ENCODE peak calls at places on chromosome 1, in four cellular contexts. C is uterus, B is hepatocyte, R is OCI-LY7. A is an unnamed sample. For H3K4me1, the result is how much of the 10 kb centered on the place peaks cover.

GRCh38 chr1:93620841-93621210 is 60.8 kb downstream of the BCAR3 start:
- DNase-seq in C (no peak), B (no peak), R (no peak), A (no peak)

GRCh38 chr1:14602131-14602530 is 3.6 kb downstream of the KAZN start:
- DNase-seq in C (peak), B (peak), R (no peak), A (no peak)

GRCh38 chr1:32724678-32725594 is 22.4 kb upstream of the SYNC start:
- DNase-seq in C (peak), B (peak), R (no peak), A (peak)

GRCh38 chr1:18373882-18374493 is 106.7 kb upstream of the KLHDC7A start:
- DNase-seq in C (no peak), B (no peak), R (peak), A (no peak)

GRCh38 chr1:176058686-176059085 is 148.4 kb downstream of the COP1 start:
- DNase-seq in C (no peak), B (peak), R (peak), A (no peak)

GRCh38 chr1:230747886-230748800 is 955 bp downstream of the CAPN9 start:
- DNase-seq in C (no peak), B (no peak), R (no peak), A (no peak)

GRCh38 chr1:208731976-208732821 is 488.0 kb upstream of the PLXNA2 start:
- DNase-seq in C (no peak), B (no peak), R (no peak), A (no peak)

GRCh38 chr1:203359010-203359571 is 8.2 kb upstream of the FMOD start:
- DNase-seq in C (peak), B (peak), R (no peak), A (no peak)

GRCh38 chr1:38941527-38942019 is at the start of gene RHBDL2:
- DNase-seq in C (peak), B (no peak), R (no peak), A (peak)

GRCh38 chr1:107963601-107964396 is 1.2 kb downstream of the VAV3 start:
- DNase-seq in C (no peak), B (peak), R (peak), A (peak)

GRCh38 chr1:1092149-1092855 is 18.2 kb upstream of the RNF223 start:
- DNase-seq in C (no peak), B (no peak), R (no peak), A (no peak)

GRCh38 chr1:235953801-235954200 is 87.1 kb upstream of the LYST start:
- DNase-seq in C (no peak), B (no peak), R (no peak), A (no peak)

GRCh38 chr1:159879977-159880376 is 17.5 kb upstream of the VSIG8 start:
- DNase-seq in C (no peak), B (no peak), R (no peak), A (no peak)

GRCh38 chr1:95013948-95014574 is 58.7 kb downstream of the ALG14 start:
- DNase-seq in C (no peak), B (no peak), R (no peak), A (no peak)

GRCh38 chr1:9009438-9010366 is 16.5 kb downstream of the SLC2A7 start:
- DNase-seq in C (no peak), B (peak), R (peak), A (no peak)

GRCh38 chr1:46483597-46483996 is 6.0 kb upstream of the DMBX1 start:
- DNase-seq in C (no peak), B (no peak), R (no peak), A (no peak)

GRCh38 chr1:232334811-232335210 is 295.1 kb downstream of the SIPA1L2 start:
- DNase-seq in C (no peak), B (no peak), R (no peak), A (no peak)

GRCh38 chr1:102628008-102628736 is 480.1 kb downstream of the COL11A1 start:
- DNase-seq in C (no peak), B (peak), R (no peak), A (no peak)

GRCh38 chr1:103783944-103784377 is 34.3 kb downstream of the AMY1C start:
- DNase-seq in C (no peak), B (no peak), R (peak), A (no peak)

GRCh38 chr1:178006043-178006442 is 36.2 kb upstream of the SEC16B start:
- DNase-seq in C (no peak), B (no peak), R (no peak), A (no peak)

GRCh38 chr1:155706101-155706619 is 17.3 kb downstream of the DAP3 start:
- DNase-seq in C (no peak), B (peak), R (no peak), A (no peak)

GRCh38 chr1:201491896-201492511 is 14.9 kb downstream of the CSRP1 start:
- DNase-seq in C (no peak), B (no peak), R (no peak), A (peak)

GRCh38 chr1:201488817-201489581 is 17.9 kb downstream of the CSRP1 start:
- DNase-seq in C (peak), B (peak), R (no peak), A (peak)

GRCh38 chr1:201489656-201490261 is 17.2 kb downstream of the CSRP1 start:
- DNase-seq in C (no peak), B (no peak), R (no peak), A (no peak)

GRCh38 chr1:201487742-201488141 is 18.8 kb upstream of the PHLDA3 start:
- DNase-seq in C (no peak), B (no peak), R (no peak), A (no peak)

GRCh38 chr1:201490708-201491131 is 16.2 kb downstream of the CSRP1 start:
- DNase-seq in C (no peak), B (no peak), R (no peak), A (no peak)
- H3K4me1 ChIP-seq in C (under half), B (under half), R (under half), A (half or more)

GRCh38 chr1:101406271-101406670 is 169.5 kb downstream of the S1PR1 start:
- DNase-seq in C (no peak), B (no peak), R (no peak), A (no peak)

GRCh38 chr1:101410048-101410878 is 173.4 kb downstream of the S1PR1 start:
- DNase-seq in C (no peak), B (no peak), R (peak), A (no peak)

GRCh38 chr1:101408212-101409042 is 171.6 kb downstream of the S1PR1 start:
- DNase-seq in C (no peak), B (no peak), R (no peak), A (no peak)

GRCh38 chr1:101407505-101408211 is 170.8 kb downstream of the S1PR1 start:
- DNase-seq in C (no peak), B (no peak), R (peak), A (no peak)

GRCh38 chr1:101409102-101409501 is 172.3 kb downstream of the S1PR1 start:
- DNase-seq in C (no peak), B (no peak), R (no peak), A (no peak)
- H3K4me3 ChIP-seq in C (no peak), B (no peak), R (peak), A (no peak)

DNA sequence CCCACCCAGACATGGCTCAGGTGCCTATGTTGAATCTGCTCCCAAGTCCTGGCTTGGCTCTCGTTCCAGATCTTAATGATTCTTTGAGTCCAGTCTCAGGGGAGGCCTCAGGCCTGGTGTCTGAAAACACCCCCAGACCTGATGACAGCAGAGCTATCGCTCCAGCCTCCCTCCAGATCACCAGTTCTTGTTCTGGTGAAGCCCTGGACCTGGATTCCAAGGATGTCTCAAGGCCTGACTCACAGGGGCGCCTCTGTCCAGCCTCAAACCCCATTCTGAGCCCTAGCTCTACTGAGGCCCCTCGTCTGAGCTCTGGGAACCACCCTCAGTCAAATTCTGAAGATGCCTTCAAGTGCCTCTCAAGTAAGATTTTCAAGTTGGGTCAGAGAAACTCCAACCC is 11.4 kb downstream of the MROH7 start:
- DNase-seq in C (no peak), B (no peak), R (no peak), A (no peak)
- TF ChIP-seq CTCF in C (no peak), B (no peak), R (no peak), A (no peak)

GRCh38 chr1:165853528-165854075 is 26.2 kb downstream of the UCK2 start:
- DNase-seq in C (no peak), B (no peak), R (no peak), A (no peak)
- H3K4me1 ChIP-seq in C (under half), B (under half), R (under half), A (half or more)

A was measured in heart right ventricle.